ENCODE peak calls at places on chromosomes 16 and 17, in eight cellular contexts. One of them, this sample, is unnamed.

GRCh38 chr17:4808378-4808767 is 1.4 kb downstream of the PLD2 start:
- DNase-seq in choroid plexus epithelial cell: no peak
- DNase-seq in CD8-positive, alpha-beta memory T cell: no peak
- DNase-seq in H1: no peak
- DNase-seq in AG09319: no peak
- DNase-seq in left colon: no peak
- DNase-seq in GDM1: no peak
- DNase-seq in NCI-H1092 treated with DMSO at 0.1 percent for 48 hours: no peak
- DNase-seq in this sample: no peak

GRCh38 chr17:32673964-32674363 is 187.2 kb downstream of the CDK5R1 start:
- DNase-seq in GDM1: no peak
- DNase-seq in NCI-H1092 treated with DMSO at 0.1 percent for 48 hours: no peak
- DNase-seq in H1: no peak
- DNase-seq in choroid plexus epithelial cell: peak; percentile 7
- DNase-seq in CD8-positive, alpha-beta memory T cell: no peak
- DNase-seq in left colon: no peak
- DNase-seq in AG09319: no peak
- DNase-seq in this sample: no peak

GRCh38 chr17:10631048-10631700 is 25.9 kb downstream of the MYH3 start:
- DNase-seq in GDM1: no peak
- DNase-seq in CD8-positive, alpha-beta memory T cell: no peak
- DNase-seq in NCI-H1092 treated with DMSO at 0.1 percent for 48 hours: no peak
- DNase-seq in AG09319: no peak
- DNase-seq in H1: peak; percentile 85
- DNase-seq in choroid plexus epithelial cell: peak; percentile 56
- DNase-seq in left colon: no peak
- DNase-seq in this sample: no peak

GRCh38 chr16:68510775-68511174 is 28.3 kb upstream of the ZFP90 start:
- DNase-seq in H1: no peak
- DNase-seq in CD8-positive, alpha-beta memory T cell: no peak
- DNase-seq in GDM1: no peak
- DNase-seq in AG09319: no peak
- DNase-seq in choroid plexus epithelial cell: no peak
- DNase-seq in left colon: no peak
- DNase-seq in NCI-H1092 treated with DMSO at 0.1 percent for 48 hours: no peak
- DNase-seq in this sample: no peak

GRCh38 chr17:77726549-77726957 is 231.9 kb upstream of the TNRC6C start:
- DNase-seq in choroid plexus epithelial cell: no peak
- DNase-seq in GDM1: no peak
- DNase-seq in left colon: no peak
- DNase-seq in H1: peak; percentile 41
- DNase-seq in NCI-H1092 treated with DMSO at 0.1 percent for 48 hours: no peak
- DNase-seq in CD8-positive, alpha-beta memory T cell: no peak
- DNase-seq in AG09319: no peak
- DNase-seq in this sample: no peak

GRCh38 chr17:74736423-74737298 is at the start of gene RAB37:
- DNase-seq in choroid plexus epithelial cell: no peak
- DNase-seq in left colon: peak; percentile 60
- DNase-seq in AG09319: no peak
- DNase-seq in H1: peak; percentile 86
- DNase-seq in CD8-positive, alpha-beta memory T cell: peak; percentile 70
- DNase-seq in NCI-H1092 treated with DMSO at 0.1 percent for 48 hours: no peak
- DNase-seq in GDM1: peak; percentile 86
- DNase-seq in this sample: no peak

GRCh38 chr17:51351890-51352289 is 91.5 kb downstream of the UTP18 start:
- DNase-seq in AG09319: no peak
- DNase-seq in CD8-positive, alpha-beta memory T cell: no peak
- DNase-seq in H1: no peak
- DNase-seq in GDM1: no peak
- DNase-seq in left colon: no peak
- DNase-seq in choroid plexus epithelial cell: peak; percentile 15
- DNase-seq in NCI-H1092 treated with DMSO at 0.1 percent for 48 hours: no peak
- DNase-seq in this sample: no peak

GRCh38 chr17:68622423-68622822 is 21.3 kb upstream of the FAM20A start:
- DNase-seq in left colon: no peak
- DNase-seq in AG09319: no peak
- DNase-seq in choroid plexus epithelial cell: no peak
- DNase-seq in GDM1: no peak
- DNase-seq in CD8-positive, alpha-beta memory T cell: no peak
- DNase-seq in H1: no peak
- DNase-seq in NCI-H1092 treated with DMSO at 0.1 percent for 48 hours: no peak
- DNase-seq in this sample: no peak

GRCh38 chr16:73053379-73054130 is 5.6 kb upstream of the ZFHX3 start:
- DNase-seq in CD8-positive, alpha-beta memory T cell: no peak
- DNase-seq in H1: no peak
- DNase-seq in left colon: peak; percentile 73
- DNase-seq in choroid plexus epithelial cell: peak; percentile 78
- DNase-seq in AG09319: no peak
- DNase-seq in GDM1: no peak
- DNase-seq in NCI-H1092 treated with DMSO at 0.1 percent for 48 hours: peak; percentile 84
- DNase-seq in this sample: no peak

GRCh38 chr16:29307598-29308507 is 98.7 kb downstream of the NPIPB11 start:
- DNase-seq in choroid plexus epithelial cell: peak; percentile 75
- DNase-seq in NCI-H1092 treated with DMSO at 0.1 percent for 48 hours: no peak
- DNase-seq in H1: no peak
- DNase-seq in left colon: no peak
- DNase-seq in AG09319: no peak
- DNase-seq in GDM1: no peak
- DNase-seq in CD8-positive, alpha-beta memory T cell: no peak
- DNase-seq in this sample: peak; percentile 75

GRCh38 chr17:11144358-11145233 is 96.4 kb upstream of the SHISA6 start:
- DNase-seq in CD8-positive, alpha-beta memory T cell: no peak
- DNase-seq in H1: peak; percentile 49
- DNase-seq in left colon: peak; percentile 48
- DNase-seq in GDM1: peak; percentile 6
- DNase-seq in NCI-H1092 treated with DMSO at 0.1 percent for 48 hours: no peak
- DNase-seq in AG09319: no peak
- DNase-seq in choroid plexus epithelial cell: peak; percentile 5
- DNase-seq in this sample: no peak

GRCh38 chr16:4847774-4848587 is 700 bp downstream of the UBN1 start:
- DNase-seq in NCI-H1092 treated with DMSO at 0.1 percent for 48 hours: no peak
- DNase-seq in CD8-positive, alpha-beta memory T cell: no peak
- DNase-seq in H1: no peak
- DNase-seq in AG09319: peak; percentile 19
- DNase-seq in GDM1: peak; percentile 2
- DNase-seq in left colon: peak; percentile 46
- DNase-seq in choroid plexus epithelial cell: peak; percentile 58
- DNase-seq in this sample: no peak

GRCh38 chr16:24372824-24373223 is 116.7 kb downstream of the CACNG3 start:
- DNase-seq in CD8-positive, alpha-beta memory T cell: no peak
- DNase-seq in left colon: no peak
- DNase-seq in GDM1: no peak
- DNase-seq in NCI-H1092 treated with DMSO at 0.1 percent for 48 hours: no peak
- DNase-seq in H1: no peak
- DNase-seq in AG09319: no peak
- DNase-seq in choroid plexus epithelial cell: no peak
- DNase-seq in this sample: no peak

GRCh38 chr16:102060-102855 is 24.2 kb downstream of the MPG start:
- DNase-seq in left colon: no peak
- DNase-seq in H1: no peak
- DNase-seq in NCI-H1092 treated with DMSO at 0.1 percent for 48 hours: no peak
- DNase-seq in choroid plexus epithelial cell: peak; percentile 69
- DNase-seq in AG09319: no peak
- DNase-seq in CD8-positive, alpha-beta memory T cell: no peak
- DNase-seq in GDM1: no peak
- DNase-seq in this sample: no peak

GRCh38 chr16:26433807-26434206 is 632.9 kb upstream of the C16orf82 start:
- DNase-seq in AG09319: no peak
- DNase-seq in GDM1: no peak
- DNase-seq in H1: no peak
- DNase-seq in CD8-positive, alpha-beta memory T cell: no peak
- DNase-seq in NCI-H1092 treated with DMSO at 0.1 percent for 48 hours: no peak
- DNase-seq in choroid plexus epithelial cell: no peak
- DNase-seq in left colon: no peak
- DNase-seq in this sample: no peak

GRCh38 chr17:16322636-16323035 is 30.6 kb downstream of the CENPV start:
- DNase-seq in H1: no peak
- DNase-seq in AG09319: peak; percentile 64
- DNase-seq in NCI-H1092 treated with DMSO at 0.1 percent for 48 hours: no peak
- DNase-seq in GDM1: no peak
- DNase-seq in left colon: no peak
- DNase-seq in choroid plexus epithelial cell: peak; percentile 95
- DNase-seq in CD8-positive, alpha-beta memory T cell: no peak
- DNase-seq in this sample: peak; percentile 23

GRCh38 chr16:17483266-17483864 is 12.6 kb upstream of the XYLT1 start:
- DNase-seq in AG09319: no peak
- DNase-seq in CD8-positive, alpha-beta memory T cell: no peak
- DNase-seq in choroid plexus epithelial cell: no peak
- DNase-seq in NCI-H1092 treated with DMSO at 0.1 percent for 48 hours: no peak
- DNase-seq in GDM1: no peak
- DNase-seq in left colon: no peak
- DNase-seq in H1: no peak
- DNase-seq in this sample: no peak

GRCh38 chr17:69425978-69426377 is 11.5 kb downstream of the MAP2K6 start:
- DNase-seq in NCI-H1092 treated with DMSO at 0.1 percent for 48 hours: no peak
- DNase-seq in CD8-positive, alpha-beta memory T cell: no peak
- DNase-seq in AG09319: no peak
- DNase-seq in left colon: no peak
- DNase-seq in H1: no peak
- DNase-seq in GDM1: no peak
- DNase-seq in choroid plexus epithelial cell: no peak
- DNase-seq in this sample: no peak

GRCh38 chr16:2473999-2474876 is 689 bp upstream of the TBC1D24 start:
- DNase-seq in choroid plexus epithelial cell: peak; percentile 38
- DNase-seq in H1: peak; percentile 72
- DNase-seq in left colon: peak; percentile 49
- DNase-seq in GDM1: peak; percentile 53
- DNase-seq in CD8-positive, alpha-beta memory T cell: peak; percentile 74
- DNase-seq in AG09319: no peak
- DNase-seq in NCI-H1092 treated with DMSO at 0.1 percent for 48 hours: peak; percentile 42
- DNase-seq in this sample: no peak

GRCh38 chr16:67226804-67227566 is at the start of gene TMEM208:
- DNase-seq in choroid plexus epithelial cell: peak; percentile 98
- DNase-seq in NCI-H1092 treated with DMSO at 0.1 percent for 48 hours: peak; percentile 98
- DNase-seq in H1: peak; percentile 99
- DNase-seq in CD8-positive, alpha-beta memory T cell: peak; percentile 98
- DNase-seq in left colon: peak; percentile 98
- DNase-seq in GDM1: peak; percentile 91
- DNase-seq in AG09319: peak; percentile 94
- DNase-seq in this sample: peak; percentile 98

GRCh38 chr17:42111265-42111636 is 1.3 kb downstream of the DHX58 start:
- DNase-seq in NCI-H1092 treated with DMSO at 0.1 percent for 48 hours: no peak
- DNase-seq in GDM1: no peak
- DNase-seq in CD8-positive, alpha-beta memory T cell: no peak
- DNase-seq in left colon: no peak
- DNase-seq in choroid plexus epithelial cell: no peak
- DNase-seq in H1: no peak
- DNase-seq in AG09319: no peak
- DNase-seq in this sample: no peak

GRCh38 chr17:27540300-27541105 is 84.3 kb downstream of the KSR1 start:
- DNase-seq in GDM1: no peak
- DNase-seq in choroid plexus epithelial cell: peak; percentile 100
- DNase-seq in left colon: peak; percentile 87
- DNase-seq in H1: no peak
- DNase-seq in CD8-positive, alpha-beta memory T cell: no peak
- DNase-seq in AG09319: peak; percentile 98
- DNase-seq in NCI-H1092 treated with DMSO at 0.1 percent for 48 hours: no peak
- DNase-seq in this sample: peak; percentile 92

GRCh38 chr16:20310421-20311395 is 16.6 kb downstream of the GP2 start:
- DNase-seq in GDM1: no peak
- DNase-seq in NCI-H1092 treated with DMSO at 0.1 percent for 48 hours: no peak
- DNase-seq in H1: no peak
- DNase-seq in choroid plexus epithelial cell: no peak
- DNase-seq in AG09319: no peak
- DNase-seq in CD8-positive, alpha-beta memory T cell: no peak
- DNase-seq in left colon: no peak
- DNase-seq in this sample: no peak

GRCh38 chr17:18044609-18045008 is 5.4 kb downstream of the GID4 start:
- DNase-seq in choroid plexus epithelial cell: no peak
- DNase-seq in left colon: no peak
- DNase-seq in CD8-positive, alpha-beta memory T cell: no peak
- DNase-seq in NCI-H1092 treated with DMSO at 0.1 percent for 48 hours: no peak
- DNase-seq in H1: no peak
- DNase-seq in GDM1: no peak
- DNase-seq in AG09319: no peak
- DNase-seq in this sample: no peak

GRCh38 chr17:41332239-41332638 is 16.7 kb upstream of the KRTAP17-1 start:
- DNase-seq in CD8-positive, alpha-beta memory T cell: no peak
- DNase-seq in left colon: no peak
- DNase-seq in GDM1: no peak
- DNase-seq in H1: peak; percentile 4
- DNase-seq in AG09319: no peak
- DNase-seq in choroid plexus epithelial cell: no peak
- DNase-seq in NCI-H1092 treated with DMSO at 0.1 percent for 48 hours: no peak
- DNase-seq in this sample: no peak

GRCh38 chr16:30351586-30352419 is 3.3 kb downstream of the CD2BP2 start:
- DNase-seq in NCI-H1092 treated with DMSO at 0.1 percent for 48 hours: no peak
- DNase-seq in GDM1: no peak
- DNase-seq in AG09319: peak; percentile 84
- DNase-seq in H1: no peak
- DNase-seq in CD8-positive, alpha-beta memory T cell: no peak
- DNase-seq in left colon: peak; percentile 67
- DNase-seq in choroid plexus epithelial cell: peak; percentile 84
- DNase-seq in this sample: no peak

GRCh38 chr17:44775136-44775837 is 16.5 kb downstream of the ADAM11 start:
- DNase-seq in AG09319: peak; percentile 93
- DNase-seq in CD8-positive, alpha-beta memory T cell: peak; percentile 67
- DNase-seq in choroid plexus epithelial cell: peak; percentile 99
- DNase-seq in NCI-H1092 treated with DMSO at 0.1 percent for 48 hours: peak; percentile 96
- DNase-seq in H1: peak; percentile 99
- DNase-seq in GDM1: peak; percentile 97
- DNase-seq in left colon: peak; percentile 99
- DNase-seq in this sample: peak; percentile 95

GRCh38 chr16:75060708-75061107 is 55.9 kb downstream of the LDHD start:
- DNase-seq in H1: no peak
- DNase-seq in left colon: no peak
- DNase-seq in AG09319: no peak
- DNase-seq in CD8-positive, alpha-beta memory T cell: no peak
- DNase-seq in NCI-H1092 treated with DMSO at 0.1 percent for 48 hours: no peak
- DNase-seq in choroid plexus epithelial cell: no peak
- DNase-seq in GDM1: no peak
- DNase-seq in this sample: no peak

GRCh38 chr16:5560084-5560483 is 462.5 kb upstream of the EEF2KMT start:
- DNase-seq in AG09319: no peak
- DNase-seq in H1: no peak
- DNase-seq in CD8-positive, alpha-beta memory T cell: no peak
- DNase-seq in left colon: no peak
- DNase-seq in NCI-H1092 treated with DMSO at 0.1 percent for 48 hours: no peak
- DNase-seq in choroid plexus epithelial cell: no peak
- DNase-seq in GDM1: no peak
- DNase-seq in this sample: no peak

GRCh38 chr16:15950167-15950854 is 895 bp downstream of the ABCC1 start:
- DNase-seq in CD8-positive, alpha-beta memory T cell: peak; percentile 70
- DNase-seq in GDM1: no peak
- DNase-seq in choroid plexus epithelial cell: peak; percentile 51
- DNase-seq in H1: no peak
- DNase-seq in NCI-H1092 treated with DMSO at 0.1 percent for 48 hours: peak; percentile 5
- DNase-seq in AG09319: no peak
- DNase-seq in left colon: peak; percentile 35
- DNase-seq in this sample: no peak

GRCh38 chr16:31329671-31330552 is 25.1 kb upstream of the ITGAX start:
- DNase-seq in GDM1: no peak
- DNase-seq in NCI-H1092 treated with DMSO at 0.1 percent for 48 hours: no peak
- DNase-seq in CD8-positive, alpha-beta memory T cell: no peak
- DNase-seq in left colon: no peak
- DNase-seq in H1: no peak
- DNase-seq in choroid plexus epithelial cell: no peak
- DNase-seq in AG09319: no peak
- DNase-seq in this sample: no peak

This sample was measured in smooth muscle cell of the brain vasculature.